ENCODE peak calls at places on chromosomes 3 and 15, in ten cellular contexts. T is RWPE1, R is B cell, C is heart right ventricle, E is cardiac fibroblast, P is glutamatergic neuron, U is HFFc6, Y is WERI-Rb-1, O is astrocyte of the spinal cord, D is choroid plexus epithelial cell. N is an unnamed sample.

GRCh38 chr3:53705024-53705750 is 141.0 kb downstream of the CHDH start:
- DNase-seq in T (no peak), R (no peak), C (no peak), E (no peak), P (no peak), U (no peak), Y (no peak), O (no peak), D (no peak), N (no peak)

GRCh38 chr3:182455011-182455410 is 338.3 kb upstream of the ATP11B start:
- DNase-seq in T (no peak), R (no peak), C (no peak), E (no peak), P (no peak), U (no peak), Y (no peak), O (no peak), D (no peak), N (peak)

GRCh38 chr15:58761010-58761388 is 10.1 kb upstream of the MINDY2 start:
- DNase-seq in T (no peak), R (no peak), C (no peak), E (no peak), P (no peak), U (no peak), Y (no peak), O (no peak), D (no peak), N (no peak)

GRCh38 chr15:64455951-64456350 is 4.4 kb upstream of the ZNF609 start:
- DNase-seq in T (no peak), R (no peak), C (no peak), E (peak), P (no peak), U (no peak), Y (no peak), O (no peak), D (peak), N (no peak)

GRCh38 chr3:141275973-141276372 is 44.3 kb downstream of the PXYLP1 start:
- DNase-seq in T (peak), R (no peak), C (no peak), E (peak), P (no peak), U (peak), Y (no peak), O (no peak), D (peak), N (peak)

GRCh38 chr3:14465425-14465824 is 63.0 kb downstream of the SLC6A6 start:
- DNase-seq in T (no peak), R (no peak), C (no peak), E (no peak), P (no peak), U (no peak), Y (no peak), O (no peak), D (no peak), N (no peak)

GRCh38 chr15:91522609-91523332 is 330.7 kb upstream of the SLCO3A1 start:
- DNase-seq in T (peak), R (no peak), C (no peak), E (no peak), P (no peak), U (peak), Y (no peak), O (peak), D (no peak), N (peak)

GRCh38 chr3:53794597-53794996 is 51.6 kb downstream of the CHDH start:
- DNase-seq in T (no peak), R (no peak), C (no peak), E (no peak), P (no peak), U (peak), Y (no peak), O (peak), D (peak), N (peak)

GRCh38 chr3:108311797-108312196 is 15.4 kb downstream of the HHLA2 start:
- DNase-seq in T (no peak), R (no peak), C (no peak), E (peak), P (no peak), U (no peak), Y (peak), O (no peak), D (no peak), N (no peak)

GRCh38 chr3:180447156-180447555 is 154.8 kb upstream of the TTC14 start:
- DNase-seq in T (peak), R (no peak), C (no peak), E (no peak), P (no peak), U (peak), Y (no peak), O (no peak), D (no peak), N (peak)

GRCh38 chr3:23219117-23219516 is 16.0 kb downstream of the UBE2E2 start:
- DNase-seq in T (no peak), R (no peak), C (no peak), E (no peak), P (no peak), U (no peak), Y (no peak), O (no peak), D (peak), N (no peak)

GRCh38 chr15:67822537-67823370 is 2.6 kb upstream of the SKOR1 start:
- DNase-seq in T (no peak), R (no peak), C (no peak), E (no peak), P (no peak), U (no peak), Y (no peak), O (no peak), D (no peak), N (no peak)

GRCh38 chr3:53044371-53045106 is 1.3 kb downstream of the SFMBT1 start:
- DNase-seq in T (peak), R (peak), C (no peak), E (peak), P (no peak), U (peak), Y (peak), O (peak), D (peak), N (peak)

GRCh38 chr15:99703603-99704443 is 29.4 kb downstream of the LYSMD4 start:
- DNase-seq in T (peak), R (no peak), C (no peak), E (peak), P (no peak), U (peak), Y (no peak), O (peak), D (peak), N (peak)

GRCh38 chr15:80778964-80779657 is at the start of gene CEMIP:
- DNase-seq in T (peak), R (no peak), C (peak), E (peak), P (peak), U (peak), Y (peak), O (peak), D (peak), N (peak)

GRCh38 chr3:42556089-42556632 is 25.6 kb downstream of the SEC22C start:
- DNase-seq in T (no peak), R (no peak), C (no peak), E (no peak), P (no peak), U (no peak), Y (peak), O (no peak), D (no peak), N (peak)

GRCh38 chr15:60396964-60397771 is 618 bp downstream of the ANXA2 start:
- DNase-seq in T (peak), R (peak), C (peak), E (peak), P (peak), U (peak), Y (no peak), O (peak), D (peak), N (peak)

DNA sequence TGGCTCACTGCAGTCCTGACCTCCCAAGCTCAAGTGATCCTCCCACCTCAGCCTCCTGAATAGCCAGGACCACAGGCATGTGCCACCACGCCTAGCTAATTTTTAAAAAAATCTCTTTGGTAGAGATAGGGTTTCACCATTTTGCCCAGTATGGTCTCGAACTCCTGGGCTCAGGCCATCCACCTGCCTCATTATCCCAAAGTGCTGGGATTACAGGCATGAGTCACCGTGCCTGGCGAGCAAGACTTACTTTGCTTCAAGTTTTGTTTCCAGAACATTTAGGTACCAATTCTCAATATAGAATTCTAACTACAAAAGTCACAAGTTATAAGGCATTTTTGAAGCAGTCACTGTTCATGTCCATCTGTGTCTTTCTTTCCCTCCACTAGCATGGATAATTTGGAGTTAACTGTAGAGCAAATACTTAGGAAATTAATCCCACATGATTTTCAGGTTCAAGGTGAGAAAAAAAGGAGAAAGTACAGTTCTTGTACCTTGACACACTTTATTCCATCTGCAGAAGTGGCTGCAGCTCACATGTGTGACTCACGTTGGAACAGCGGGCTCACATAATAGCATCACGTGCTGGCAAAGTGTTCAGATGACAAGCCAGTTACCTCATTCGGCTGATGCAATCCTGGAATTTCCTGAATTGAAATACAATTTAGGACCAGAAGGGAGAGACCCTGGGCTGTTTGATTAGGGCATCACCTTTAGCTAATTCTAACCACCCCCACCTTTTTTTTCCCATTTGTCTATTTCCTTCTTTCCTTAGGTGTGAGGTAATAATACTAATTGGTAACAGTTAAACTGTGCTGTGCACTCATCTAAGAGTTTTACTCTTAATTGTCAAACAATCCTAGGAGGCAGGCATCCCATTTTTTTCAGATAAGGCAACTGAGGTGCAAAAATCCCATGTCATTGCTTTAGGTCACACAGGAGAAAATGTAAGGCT is 46.9 kb upstream of the NEDD4 start:
- DNase-seq in T (peak), R (no peak), C (peak), E (peak), P (no peak), U (peak), Y (no peak), O (peak), D (peak), N (peak)
- TF ChIP-seq CTCF in T (no peak), R (no peak), C (no peak), E (no peak), P (no peak), U (no peak), Y (no peak), O (no peak), D (no peak), N (no peak)

DNA sequence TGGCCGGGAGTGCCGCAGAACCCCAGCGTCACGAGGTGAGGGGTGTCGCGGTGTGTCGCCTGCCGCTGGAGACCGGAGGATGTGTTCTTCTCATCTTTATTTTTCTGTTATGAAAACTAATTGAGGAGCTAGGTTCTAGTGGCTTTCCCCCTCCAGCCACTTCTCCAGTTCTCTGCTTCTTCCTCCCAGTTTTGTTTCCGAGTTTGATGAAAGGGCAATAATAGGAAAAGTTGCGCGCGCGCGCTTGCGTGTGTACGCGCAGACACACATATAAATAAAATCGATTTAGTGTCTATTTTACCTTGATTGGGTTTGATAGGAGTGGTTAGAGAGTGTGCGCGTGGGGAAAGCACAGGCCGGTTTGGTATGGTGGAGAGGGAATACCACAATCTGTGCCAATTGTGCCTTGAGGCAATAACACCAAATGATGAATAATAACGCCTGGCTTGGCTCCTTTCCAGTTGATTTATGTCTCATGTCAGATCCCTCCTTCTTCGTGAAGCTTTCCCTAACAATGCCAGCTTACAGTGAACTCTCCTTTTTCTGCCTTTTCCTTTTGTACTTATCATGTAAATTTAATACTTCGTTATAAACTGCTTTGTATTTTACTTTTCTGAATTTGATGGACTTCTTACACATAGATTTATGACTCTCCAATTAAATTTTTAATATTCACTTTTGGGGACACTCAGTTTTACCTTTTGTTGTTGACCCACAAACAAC is 1.5 kb downstream of the TIPARP start:
- DNase-seq in T (peak), R (no peak), C (peak), E (peak), P (peak), U (peak), Y (no peak), O (peak), D (peak), N (peak)
- TF ChIP-seq CTCF in T (no peak), R (no peak), C (no peak), E (no peak), P (no peak), U (peak), Y (no peak), O (no peak), D (no peak), N (no peak)

GRCh38 chr15:25182736-25183445 is 228.1 kb downstream of the SNRPN start:
- DNase-seq in T (no peak), R (peak), C (peak), E (no peak), P (peak), U (no peak), Y (peak), O (no peak), D (no peak), N (no peak)
- TF ChIP-seq CTCF in T (no peak), R (no peak), C (no peak), E (no peak), P (no peak), U (no peak), Y (peak), O (no peak), D (no peak), N (no peak)

GRCh38 chr3:30282052-30282708 is 324.2 kb upstream of the TGFBR2 start:
- DNase-seq in T (peak), R (no peak), C (no peak), E (peak), P (no peak), U (peak), Y (no peak), O (peak), D (peak), N (peak)
- TF ChIP-seq CTCF in T (no peak), R (no peak), C (no peak), E (no peak), P (no peak), U (peak), Y (no peak), O (no peak), D (peak), N (no peak)

GRCh38 chr15:45780352-45780751 is 145.5 kb downstream of the SQOR start:
- DNase-seq in T (no peak), R (no peak), C (no peak), E (no peak), P (no peak), U (no peak), Y (no peak), O (no peak), D (no peak), N (no peak)
- TF ChIP-seq CTCF in T (no peak), R (no peak), C (no peak), E (no peak), P (no peak), U (no peak), Y (peak), O (no peak), D (no peak), N (peak)